ENCODE peak calls at places on chromosomes 6 and 20, in nine cellular contexts. One of them, this sample, is unnamed. For H3K9me3, the result is how much of the 10 kb centered on the place peaks cover.

GRCh38 chr20:24112360-24112759 is 123.8 kb upstream of the GGTLC1 start:
- DNase-seq in CD4-positive, alpha-beta T cell: no peak
- DNase-seq in Peyer's patch: no peak
- DNase-seq in IMR-90: no peak
- DNase-seq in transverse colon: no peak
- DNase-seq in right cardiac atrium: no peak
- DNase-seq in AG04450: no peak
- DNase-seq in endothelial cell of umbilical vein: no peak
- DNase-seq in heart left ventricle: no peak
- DNase-seq in this sample: no peak

GRCh38 chr20:53643031-53643832 is 49.6 kb upstream of the ZNF217 start:
- DNase-seq in CD4-positive, alpha-beta T cell: peak
- DNase-seq in transverse colon: peak
- DNase-seq in Peyer's patch: peak
- DNase-seq in endothelial cell of umbilical vein: peak
- DNase-seq in right cardiac atrium: no peak
- DNase-seq in AG04450: no peak
- DNase-seq in heart left ventricle: peak
- DNase-seq in IMR-90: peak
- DNase-seq in this sample: peak

GRCh38 chr6:47034919-47035318 is 7.2 kb downstream of the ADGRF1 start:
- DNase-seq in CD4-positive, alpha-beta T cell: no peak
- DNase-seq in Peyer's patch: no peak
- DNase-seq in right cardiac atrium: no peak
- DNase-seq in heart left ventricle: peak
- DNase-seq in transverse colon: no peak
- DNase-seq in AG04450: peak
- DNase-seq in endothelial cell of umbilical vein: peak
- DNase-seq in IMR-90: peak
- DNase-seq in this sample: peak

GRCh38 chr6:143579703-143580102 is 68.2 kb upstream of the FUCA2 start:
- DNase-seq in transverse colon: no peak
- DNase-seq in heart left ventricle: peak
- DNase-seq in right cardiac atrium: peak
- DNase-seq in AG04450: peak
- DNase-seq in endothelial cell of umbilical vein: peak
- DNase-seq in CD4-positive, alpha-beta T cell: no peak
- DNase-seq in Peyer's patch: no peak
- DNase-seq in IMR-90: peak
- DNase-seq in this sample: no peak

GRCh38 chr6:156421933-156422332 is 355.2 kb upstream of the ARID1B start:
- DNase-seq in AG04450: no peak
- DNase-seq in right cardiac atrium: no peak
- DNase-seq in Peyer's patch: no peak
- DNase-seq in endothelial cell of umbilical vein: no peak
- DNase-seq in IMR-90: no peak
- DNase-seq in transverse colon: no peak
- DNase-seq in CD4-positive, alpha-beta T cell: no peak
- DNase-seq in heart left ventricle: no peak
- DNase-seq in this sample: no peak

GRCh38 chr6:140078552-140079126 is 704.2 kb upstream of the CITED2 start:
- DNase-seq in transverse colon: no peak
- DNase-seq in Peyer's patch: no peak
- DNase-seq in endothelial cell of umbilical vein: peak
- DNase-seq in right cardiac atrium: no peak
- DNase-seq in AG04450: peak
- DNase-seq in CD4-positive, alpha-beta T cell: no peak
- DNase-seq in IMR-90: peak
- DNase-seq in heart left ventricle: peak
- DNase-seq in this sample: no peak

GRCh38 chr6:155201461-155202226 is 62.2 kb upstream of the CLDN20 start:
- DNase-seq in heart left ventricle: no peak
- DNase-seq in right cardiac atrium: no peak
- DNase-seq in endothelial cell of umbilical vein: peak
- DNase-seq in IMR-90: peak
- DNase-seq in transverse colon: no peak
- DNase-seq in Peyer's patch: no peak
- DNase-seq in AG04450: peak
- DNase-seq in CD4-positive, alpha-beta T cell: no peak
- DNase-seq in this sample: no peak

GRCh38 chr6:101686653-101687052 is 293.1 kb downstream of the GRIK2 start:
- DNase-seq in Peyer's patch: no peak
- DNase-seq in right cardiac atrium: no peak
- DNase-seq in CD4-positive, alpha-beta T cell: no peak
- DNase-seq in heart left ventricle: no peak
- DNase-seq in endothelial cell of umbilical vein: no peak
- DNase-seq in AG04450: no peak
- DNase-seq in transverse colon: no peak
- DNase-seq in IMR-90: no peak
- DNase-seq in this sample: no peak

GRCh38 chr6:13725570-13725969 is 13.9 kb upstream of the RANBP9 start:
- DNase-seq in AG04450: no peak
- DNase-seq in right cardiac atrium: no peak
- DNase-seq in IMR-90: peak
- DNase-seq in CD4-positive, alpha-beta T cell: no peak
- DNase-seq in heart left ventricle: no peak
- DNase-seq in endothelial cell of umbilical vein: no peak
- DNase-seq in transverse colon: no peak
- DNase-seq in Peyer's patch: no peak
- DNase-seq in this sample: peak

GRCh38 chr6:32622545-32623401 is 14.4 kb upstream of the HLA-DQA1 start:
- DNase-seq in endothelial cell of umbilical vein: no peak
- DNase-seq in right cardiac atrium: peak
- DNase-seq in IMR-90: peak
- DNase-seq in heart left ventricle: no peak
- DNase-seq in AG04450: no peak
- DNase-seq in transverse colon: no peak
- DNase-seq in CD4-positive, alpha-beta T cell: no peak
- DNase-seq in Peyer's patch: no peak
- DNase-seq in this sample: no peak

GRCh38 chr6:20403766-20404640 is 2.3 kb downstream of the E2F3 start:
- DNase-seq in CD4-positive, alpha-beta T cell: peak
- DNase-seq in right cardiac atrium: no peak
- DNase-seq in transverse colon: peak
- DNase-seq in AG04450: no peak
- DNase-seq in IMR-90: peak
- DNase-seq in Peyer's patch: peak
- DNase-seq in heart left ventricle: no peak
- DNase-seq in endothelial cell of umbilical vein: peak
- DNase-seq in this sample: no peak

GRCh38 chr6:165884813-165885765 is 222.0 kb upstream of the PDE10A start:
- DNase-seq in IMR-90: peak
- DNase-seq in CD4-positive, alpha-beta T cell: peak
- DNase-seq in AG04450: peak
- DNase-seq in right cardiac atrium: peak
- DNase-seq in transverse colon: peak
- DNase-seq in Peyer's patch: peak
- DNase-seq in endothelial cell of umbilical vein: peak
- DNase-seq in heart left ventricle: peak
- DNase-seq in this sample: peak

GRCh38 chr20:49278817-49279676 is 1.2 kb upstream of the ZNFX1 start:
- DNase-seq in right cardiac atrium: peak
- DNase-seq in transverse colon: peak
- DNase-seq in heart left ventricle: no peak
- DNase-seq in CD4-positive, alpha-beta T cell: peak
- DNase-seq in Peyer's patch: peak
- DNase-seq in IMR-90: no peak
- DNase-seq in endothelial cell of umbilical vein: no peak
- DNase-seq in AG04450: no peak
- DNase-seq in this sample: peak

GRCh38 chr20:62640870-62641748 is 1.2 kb upstream of the SLCO4A1 start:
- DNase-seq in Peyer's patch: no peak
- DNase-seq in transverse colon: no peak
- DNase-seq in IMR-90: no peak
- DNase-seq in AG04450: no peak
- DNase-seq in CD4-positive, alpha-beta T cell: no peak
- DNase-seq in endothelial cell of umbilical vein: no peak
- DNase-seq in right cardiac atrium: no peak
- DNase-seq in heart left ventricle: no peak
- DNase-seq in this sample: no peak

GRCh38 chr6:138222901-138223546 is 4.7 kb upstream of the PBOV1 start:
- DNase-seq in AG04450: no peak
- DNase-seq in Peyer's patch: no peak
- DNase-seq in endothelial cell of umbilical vein: no peak
- DNase-seq in CD4-positive, alpha-beta T cell: no peak
- DNase-seq in right cardiac atrium: no peak
- DNase-seq in heart left ventricle: no peak
- DNase-seq in IMR-90: no peak
- DNase-seq in transverse colon: no peak
- DNase-seq in this sample: no peak

GRCh38 chr6:41464019-41464418 is 82.2 kb upstream of the FOXP4 start:
- DNase-seq in IMR-90: no peak
- DNase-seq in heart left ventricle: no peak
- DNase-seq in endothelial cell of umbilical vein: no peak
- DNase-seq in CD4-positive, alpha-beta T cell: no peak
- DNase-seq in Peyer's patch: no peak
- DNase-seq in AG04450: no peak
- DNase-seq in transverse colon: no peak
- DNase-seq in right cardiac atrium: no peak
- DNase-seq in this sample: no peak

GRCh38 chr6:4270799-4271198 is 135.4 kb upstream of the ECI2 start:
- DNase-seq in transverse colon: no peak
- DNase-seq in right cardiac atrium: no peak
- DNase-seq in heart left ventricle: no peak
- DNase-seq in endothelial cell of umbilical vein: peak
- DNase-seq in Peyer's patch: no peak
- DNase-seq in CD4-positive, alpha-beta T cell: no peak
- DNase-seq in IMR-90: peak
- DNase-seq in AG04450: no peak
- DNase-seq in this sample: no peak

GRCh38 chr20:35539756-35540212 is 2.1 kb upstream of the ERGIC3 start:
- DNase-seq in IMR-90: no peak
- DNase-seq in right cardiac atrium: peak
- DNase-seq in transverse colon: peak
- DNase-seq in AG04450: no peak
- DNase-seq in CD4-positive, alpha-beta T cell: no peak
- DNase-seq in Peyer's patch: peak
- DNase-seq in heart left ventricle: no peak
- DNase-seq in endothelial cell of umbilical vein: no peak
- DNase-seq in this sample: peak

GRCh38 chr6:84280030-84280429 is 52.6 kb upstream of the CEP162 start:
- DNase-seq in CD4-positive, alpha-beta T cell: no peak
- DNase-seq in transverse colon: no peak
- DNase-seq in endothelial cell of umbilical vein: no peak
- DNase-seq in right cardiac atrium: no peak
- DNase-seq in IMR-90: peak
- DNase-seq in heart left ventricle: no peak
- DNase-seq in AG04450: no peak
- DNase-seq in Peyer's patch: no peak
- DNase-seq in this sample: no peak

DNA sequence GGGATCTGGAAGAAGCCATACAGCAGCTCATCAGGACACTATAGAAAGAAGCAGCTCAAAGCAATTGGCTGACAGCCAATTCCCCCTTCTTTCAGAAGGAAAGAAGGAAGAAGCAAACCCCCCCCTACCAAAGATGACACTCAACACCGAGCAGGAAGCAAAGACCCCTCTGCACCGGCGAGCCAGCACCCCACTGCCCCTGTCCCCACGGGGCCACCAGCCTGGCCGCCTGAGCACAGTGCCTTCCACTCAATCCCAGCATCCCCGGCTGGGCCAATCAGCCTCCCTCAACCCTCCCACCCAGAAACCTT is 1.2 kb downstream of the REM1 start:
- DNase-seq in AG04450: no peak
- DNase-seq in Peyer's patch: no peak
- DNase-seq in endothelial cell of umbilical vein: no peak
- DNase-seq in transverse colon: no peak
- DNase-seq in CD4-positive, alpha-beta T cell: no peak
- DNase-seq in heart left ventricle: no peak
- DNase-seq in IMR-90: no peak
- DNase-seq in right cardiac atrium: no peak
- DNase-seq in this sample: no peak
- H3K9me3 ChIP-seq in AG04450: under half
- H3K9me3 ChIP-seq in Peyer's patch: under half
- H3K9me3 ChIP-seq in endothelial cell of umbilical vein: under half
- H3K9me3 ChIP-seq in transverse colon: under half
- H3K9me3 ChIP-seq in CD4-positive, alpha-beta T cell: under half
- H3K9me3 ChIP-seq in heart left ventricle: under half
- H3K9me3 ChIP-seq in IMR-90: under half
- H3K9me3 ChIP-seq in right cardiac atrium: under half
- H3K9me3 ChIP-seq in this sample: under half

GRCh38 chr20:55744896-55745295 is 260.4 kb downstream of the CBLN4 start:
- DNase-seq in endothelial cell of umbilical vein: no peak
- DNase-seq in IMR-90: no peak
- DNase-seq in transverse colon: no peak
- DNase-seq in Peyer's patch: no peak
- DNase-seq in AG04450: no peak
- DNase-seq in CD4-positive, alpha-beta T cell: no peak
- DNase-seq in heart left ventricle: no peak
- DNase-seq in right cardiac atrium: no peak
- DNase-seq in this sample: no peak
- H3K9me3 ChIP-seq in endothelial cell of umbilical vein: under half
- H3K9me3 ChIP-seq in IMR-90: under half
- H3K9me3 ChIP-seq in transverse colon: under half
- H3K9me3 ChIP-seq in Peyer's patch: under half
- H3K9me3 ChIP-seq in AG04450: under half
- H3K9me3 ChIP-seq in CD4-positive, alpha-beta T cell: under half
- H3K9me3 ChIP-seq in heart left ventricle: under half
- H3K9me3 ChIP-seq in right cardiac atrium: under half
- H3K9me3 ChIP-seq in this sample: under half

DNA sequence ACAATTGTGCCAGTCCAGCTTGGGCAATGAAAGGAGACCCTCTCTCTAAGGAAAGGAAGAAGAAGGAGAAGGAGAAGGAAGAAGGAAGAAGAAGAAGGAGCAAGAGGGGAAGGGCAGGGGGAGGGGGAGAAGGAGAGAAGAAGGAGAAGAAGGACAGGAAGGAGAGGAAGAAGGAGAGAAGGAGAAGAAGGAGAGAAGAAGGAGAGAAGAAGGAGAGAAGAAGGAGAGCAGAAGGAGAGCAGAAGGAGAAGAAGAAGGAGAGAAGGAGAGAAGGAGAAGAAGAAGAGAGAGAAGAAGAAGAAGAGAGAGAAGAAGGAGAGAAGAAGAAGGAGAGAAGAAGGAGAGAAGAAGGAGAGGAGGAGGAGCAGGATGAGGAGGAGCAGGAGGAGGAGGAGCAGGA is 22.5 kb upstream of the DEFB116 start:
- DNase-seq in right cardiac atrium: no peak
- DNase-seq in heart left ventricle: no peak
- DNase-seq in CD4-positive, alpha-beta T cell: no peak
- DNase-seq in endothelial cell of umbilical vein: no peak
- DNase-seq in AG04450: no peak
- DNase-seq in IMR-90: no peak
- DNase-seq in Peyer's patch: no peak
- DNase-seq in transverse colon: no peak
- DNase-seq in this sample: no peak
- H3K9me3 ChIP-seq in right cardiac atrium: under half
- H3K9me3 ChIP-seq in heart left ventricle: under half
- H3K9me3 ChIP-seq in CD4-positive, alpha-beta T cell: under half
- H3K9me3 ChIP-seq in endothelial cell of umbilical vein: under half
- H3K9me3 ChIP-seq in AG04450: under half
- H3K9me3 ChIP-seq in IMR-90: under half
- H3K9me3 ChIP-seq in Peyer's patch: under half
- H3K9me3 ChIP-seq in transverse colon: under half
- H3K9me3 ChIP-seq in this sample: under half

DNA sequence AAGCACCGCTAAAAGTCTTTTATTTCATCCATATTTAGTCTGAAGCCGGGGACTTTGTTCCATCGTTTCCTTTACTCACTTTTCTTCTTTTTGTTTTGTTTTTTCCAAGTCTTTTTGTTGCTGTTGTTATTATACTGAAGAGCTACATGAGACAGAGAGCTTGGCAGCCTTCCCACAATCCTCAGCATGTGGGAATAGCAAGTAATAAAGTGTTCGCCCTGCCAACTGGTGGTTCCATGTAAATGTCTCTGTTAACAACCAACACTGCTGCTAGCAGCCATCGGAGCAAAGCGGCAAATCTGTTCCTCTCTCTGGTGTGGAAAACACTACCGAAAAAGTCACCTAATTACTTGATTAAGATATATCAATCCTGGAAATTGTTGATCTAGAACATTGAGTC is 437.8 kb upstream of the ID4 start:
- DNase-seq in AG04450: no peak
- DNase-seq in IMR-90: peak
- DNase-seq in Peyer's patch: no peak
- DNase-seq in endothelial cell of umbilical vein: no peak
- DNase-seq in right cardiac atrium: peak
- DNase-seq in heart left ventricle: no peak
- DNase-seq in CD4-positive, alpha-beta T cell: no peak
- DNase-seq in transverse colon: no peak
- DNase-seq in this sample: no peak
- H3K9me3 ChIP-seq in AG04450: under half
- H3K9me3 ChIP-seq in IMR-90: under half
- H3K9me3 ChIP-seq in Peyer's patch: under half
- H3K9me3 ChIP-seq in endothelial cell of umbilical vein: under half
- H3K9me3 ChIP-seq in right cardiac atrium: under half
- H3K9me3 ChIP-seq in heart left ventricle: under half
- H3K9me3 ChIP-seq in CD4-positive, alpha-beta T cell: under half
- H3K9me3 ChIP-seq in transverse colon: under half
- H3K9me3 ChIP-seq in this sample: under half